ENCODE peak calls at places on chromosomes 5 and 9, in five cellular contexts. Q, M, B, Z and C are unnamed samples.

GRCh38 chr5:100840364-100840763 is 62.7 kb downstream of the ST8SIA4 start:
- DNase-seq in Q (peak), M (no peak), B (no peak), Z (peak), C (peak)

GRCh38 chr5:24598926-24599325 is 45.9 kb downstream of the CDH10 start:
- DNase-seq in Q (no peak), M (no peak), B (no peak), Z (no peak), C (no peak)

GRCh38 chr5:172839669-172840068 is 5.6 kb downstream of the ERGIC1 start:
- DNase-seq in Q (no peak), M (no peak), B (no peak), Z (no peak), C (no peak)

GRCh38 chr5:116495786-116496185 is 78.8 kb downstream of the SEMA6A start:
- DNase-seq in Q (no peak), M (no peak), B (no peak), Z (no peak), C (no peak)

GRCh38 chr5:57937025-57937424 is 454.4 kb upstream of the ACTBL2 start:
- DNase-seq in Q (peak), M (no peak), B (no peak), Z (no peak), C (peak)

GRCh38 chr9:37938121-37938906 is 34.4 kb upstream of the SLC25A51 start:
- DNase-seq in Q (peak), M (peak), B (no peak), Z (peak), C (peak)

GRCh38 chr9:68560131-68560844 is 19.6 kb upstream of the TMEM252 start:
- DNase-seq in Q (peak), M (peak), B (peak), Z (no peak), C (no peak)

GRCh38 chr9:134370213-134370492 is 43.9 kb downstream of the RXRA start:
- DNase-seq in Q (no peak), M (no peak), B (no peak), Z (no peak), C (no peak)

GRCh38 chr5:147509710-147510651 is at the start of gene DPYSL3:
- DNase-seq in Q (peak), M (peak), B (peak), Z (peak), C (peak)

GRCh38 chr5:177300236-177300880 is 3.2 kb downstream of the RAB24 start:
- DNase-seq in Q (peak), M (peak), B (no peak), Z (peak), C (no peak)

GRCh38 chr5:177300971-177301370 is 2.5 kb downstream of the RAB24 start:
- DNase-seq in Q (no peak), M (no peak), B (no peak), Z (peak), C (no peak)

GRCh38 chr5:177302354-177303110 is 987 bp downstream of the RAB24 start:
- DNase-seq in Q (no peak), M (no peak), B (no peak), Z (no peak), C (no peak)

GRCh38 chr5:177303121-177303924 is at the start of the genes PRELID1 and RAB24:
- DNase-seq in Q (peak), M (peak), B (peak), Z (peak), C (no peak)

DNA sequence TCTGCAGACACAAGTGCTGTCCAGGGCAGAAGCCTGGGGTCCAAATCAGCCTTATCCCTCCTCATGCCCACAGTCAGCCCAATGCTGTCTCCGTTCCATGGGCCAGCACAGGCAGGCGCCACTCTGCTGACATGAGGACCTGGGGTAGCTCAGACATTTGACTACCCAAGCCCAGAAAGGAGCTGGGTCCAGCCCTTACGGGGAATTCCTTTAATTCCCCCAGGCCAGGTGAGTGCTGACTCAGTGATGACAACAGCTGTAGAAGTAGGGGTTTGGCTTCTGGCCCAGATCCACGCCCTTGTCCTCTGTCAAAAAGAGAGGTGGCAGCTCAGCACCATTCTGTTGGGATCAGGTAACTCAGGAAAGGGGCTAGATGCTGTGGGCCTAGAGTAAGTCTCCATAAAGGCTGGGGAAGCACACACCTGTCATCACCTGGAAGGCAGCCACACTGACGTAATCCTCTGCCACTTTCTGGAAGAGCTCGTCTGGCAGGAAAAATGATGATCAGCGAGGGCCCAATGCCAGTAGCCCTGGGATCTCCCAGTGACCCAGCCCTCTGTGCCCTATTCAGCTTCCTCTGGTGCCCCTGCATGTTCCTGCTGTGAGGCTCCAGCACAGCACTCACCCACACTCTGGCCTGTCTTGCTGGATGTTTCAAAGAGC is 1.9 kb downstream of the RAB24 start:
- DNase-seq in Q (no peak), M (no peak), B (no peak), Z (peak), C (no peak)
- H3K4me3 ChIP-seq in Q (no peak), M (no peak), B (no peak), Z (no peak), C (no peak)

GRCh38 chr9:73919712-73920111 is 577.4 kb upstream of the RORB start:
- DNase-seq in Q (no peak), M (no peak), B (no peak), Z (no peak), C (no peak)

GRCh38 chr9:73911814-73912213 is 585.3 kb upstream of the RORB start:
- DNase-seq in Q (no peak), M (no peak), B (no peak), Z (no peak), C (no peak)

DNA sequence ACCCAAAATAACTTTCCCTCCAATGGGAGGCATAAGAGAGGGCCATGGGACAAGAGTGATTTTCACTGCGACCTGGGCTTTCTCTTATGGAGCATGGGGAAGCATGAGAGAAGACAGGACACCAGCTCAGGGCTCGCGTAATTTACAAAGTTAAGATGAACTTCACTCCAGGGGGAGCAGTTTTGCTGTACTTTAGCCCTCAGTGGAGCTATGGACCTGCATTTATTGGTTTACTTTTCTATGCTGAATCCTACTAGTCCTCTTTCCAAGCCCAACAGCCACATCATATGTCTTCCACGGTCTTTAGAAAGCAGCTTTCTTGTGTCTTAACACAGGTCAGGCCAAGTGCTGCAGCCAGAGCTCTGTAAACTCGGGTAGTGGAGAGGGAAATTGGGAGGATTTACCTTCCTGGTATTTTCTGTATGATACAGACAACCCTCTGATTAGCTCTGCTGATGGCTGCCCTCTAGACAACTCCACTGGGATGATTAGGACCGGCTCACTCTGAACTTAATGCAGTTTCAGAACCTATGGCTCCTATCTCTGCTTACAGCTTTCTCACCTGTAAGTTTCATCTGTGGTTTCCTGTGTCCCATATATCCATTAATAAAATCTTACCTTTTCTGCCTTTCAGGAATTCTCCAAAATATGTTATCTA is 581.0 kb upstream of the RORB start:
- DNase-seq in Q (peak), M (no peak), B (no peak), Z (peak), C (no peak)
- TF ChIP-seq CTCF in Q (peak), M (no peak), B (no peak), Z (peak), C (no peak)

DNA sequence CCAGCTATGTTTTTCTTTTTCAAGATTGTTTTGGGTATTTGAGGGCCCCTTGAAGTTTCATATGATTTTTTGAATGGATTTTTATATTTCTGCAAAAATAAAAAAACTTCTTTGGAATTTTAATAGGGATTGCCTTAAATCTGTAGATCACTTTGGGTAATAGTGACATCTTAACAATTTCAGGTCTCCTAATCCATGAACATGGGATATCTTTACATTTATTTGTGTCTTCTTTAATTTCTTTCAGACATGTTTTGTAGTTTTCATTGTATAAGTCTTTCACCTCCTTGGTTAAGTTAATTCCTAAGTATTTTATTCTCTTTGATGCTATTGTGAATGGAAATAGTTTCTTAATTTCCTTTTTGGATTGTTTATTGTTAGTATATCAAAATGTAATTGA is 79.1 kb downstream of the PPIC start:
- DNase-seq in Q (no peak), M (no peak), B (no peak), Z (no peak), C (no peak)
- H3K4me3 ChIP-seq in Q (no peak), M (no peak), B (no peak), Z (no peak), C (no peak)

DNA sequence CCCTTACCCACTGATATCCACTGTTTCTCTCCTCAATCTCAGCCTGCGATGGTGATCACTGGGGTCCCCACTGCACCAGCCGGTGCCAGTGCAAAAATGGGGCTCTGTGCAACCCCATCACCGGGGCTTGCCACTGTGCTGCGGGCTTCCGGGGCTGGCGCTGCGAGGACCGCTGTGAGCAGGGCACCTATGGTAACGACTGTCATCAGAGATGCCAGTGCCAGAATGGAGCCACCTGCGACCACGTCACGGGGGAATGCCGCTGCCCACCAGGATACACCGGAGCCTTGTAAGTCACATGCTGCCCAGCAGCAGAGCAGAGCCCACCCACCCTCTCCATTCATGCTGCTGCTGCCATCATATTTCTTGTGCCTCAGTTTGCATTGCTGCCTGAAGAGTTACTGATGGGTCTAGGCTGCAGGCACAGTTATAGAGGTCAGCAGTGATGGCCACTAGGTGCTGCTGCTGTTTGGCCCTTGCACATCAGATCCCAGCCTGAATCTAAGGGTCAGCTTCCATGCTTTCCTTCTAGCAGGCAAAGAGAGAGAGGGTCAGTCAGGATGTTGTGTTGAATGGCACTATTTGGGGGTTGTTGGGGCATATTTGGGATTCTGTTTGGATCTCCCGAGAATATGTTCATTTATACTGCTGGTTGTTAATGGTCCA is 106.0 kb downstream of the MEGF10 start:
- DNase-seq in Q (no peak), M (no peak), B (no peak), Z (no peak), C (no peak)
- TF ChIP-seq CTCF in Q (peak), M (no peak), B (no peak), Z (no peak), C (no peak)